ENCODE peak calls at places on chromosome 20, in seven cellular contexts. Q is neuronal stem cell, X is A549, P is sigmoid colon, Y is left ventricle myocardium inferior, O is mesendoderm, U is heart left ventricle. B is an unnamed sample.

GRCh38 chr20:25025091-25025861 is 32.7 kb downstream of the ACSS1 start:
- DNase-seq in Q (no peak), X (no peak), P (peak; percentile 52), Y (no peak), O (no peak), U (peak; percentile 15), B (no peak)

GRCh38 chr20:32521780-32522524 is 63.2 kb downstream of the NOL4L start:
- DNase-seq in Q (peak; percentile 73), X (peak; percentile 79), P (peak; percentile 80), Y (peak; percentile 49), O (peak; percentile 78), U (peak; percentile 73), B (peak; percentile 92)

GRCh38 chr20:56222945-56223344 is 25.6 kb upstream of the MC3R start:
- DNase-seq in Q (no peak), X (no peak), P (no peak), Y (no peak), O (no peak), U (no peak), B (peak; percentile 49)

GRCh38 chr20:49247792-49248191 is 28.6 kb downstream of the DDX27 start:
- DNase-seq in Q (no peak), X (no peak), P (no peak), Y (no peak), O (no peak), U (no peak), B (no peak)

GRCh38 chr20:47544240-47544639 is 42.6 kb downstream of the NCOA3 start:
- DNase-seq in Q (no peak), X (no peak), P (no peak), Y (no peak), O (no peak), U (no peak), B (no peak)

GRCh38 chr20:63686492-63687321 is 9.7 kb upstream of the TNFRSF6B start:
- DNase-seq in Q (no peak), X (no peak), P (peak; percentile 88), Y (peak; percentile 78), O (no peak), U (peak; percentile 86), B (peak; percentile 76)

GRCh38 chr20:7010584-7010983 is 243.1 kb downstream of the BMP2 start:
- DNase-seq in Q (no peak), X (no peak), P (no peak), Y (no peak), O (no peak), U (no peak), B (peak; percentile 26)

GRCh38 chr20:49595811-49596545 is 28.0 kb upstream of the PTGIS start:
- DNase-seq in Q (no peak), X (no peak), P (peak; percentile 81), Y (no peak), O (no peak), U (no peak), B (no peak)

GRCh38 chr20:48627737-48628128 is 200.1 kb downstream of the PREX1 start:
- DNase-seq in Q (no peak), X (no peak), P (no peak), Y (peak; percentile 26), O (no peak), U (no peak), B (no peak)

GRCh38 chr20:49979030-49979832 is 3.5 kb upstream of the SNAI1 start:
- DNase-seq in Q (peak; percentile 73), X (peak; percentile 77), P (no peak), Y (no peak), O (peak; percentile 85), U (peak; percentile 52), B (peak; percentile 86)

GRCh38 chr20:23033918-23034317 is 1.2 kb upstream of the SSTR4 start:
- DNase-seq in Q (no peak), X (no peak), P (no peak), Y (no peak), O (no peak), U (peak; percentile 5), B (no peak)

GRCh38 chr20:18165553-18165952 is 27.9 kb downstream of the KAT14 start:
- DNase-seq in Q (no peak), X (no peak), P (no peak), Y (no peak), O (no peak), U (no peak), B (no peak)

GRCh38 chr20:50027611-50028105 is 44.9 kb downstream of the SNAI1 start:
- DNase-seq in Q (no peak), X (peak; percentile 87), P (peak; percentile 89), Y (peak; percentile 71), O (no peak), U (peak; percentile 72), B (peak; percentile 96)

GRCh38 chr20:6164421-6165341 is 41.9 kb upstream of the FERMT1 start:
- DNase-seq in Q (no peak), X (no peak), P (no peak), Y (peak; percentile 46), O (peak; percentile 30), U (peak; percentile 29), B (no peak)

GRCh38 chr20:44465001-44465560 is 10.6 kb upstream of the TTPAL start:
- DNase-seq in Q (no peak), X (no peak), P (no peak), Y (no peak), O (no peak), U (no peak), B (no peak)

GRCh38 chr20:49790077-49790798 is 22.4 kb upstream of the SLC9A8 start:
- DNase-seq in Q (no peak), X (no peak), P (no peak), Y (peak; percentile 28), O (peak; percentile 20), U (peak; percentile 41), B (no peak)

GRCh38 chr20:59939052-59939878 is 840 bp downstream of the PPP1R3D start:
- DNase-seq in Q (no peak), X (no peak), P (peak; percentile 72), Y (peak; percentile 31), O (peak; percentile 51), U (peak; percentile 32), B (peak; percentile 41)

GRCh38 chr20:10842116-10842515 is 168.3 kb upstream of the JAG1 start:
- DNase-seq in Q (no peak), X (no peak), P (no peak), Y (no peak), O (no peak), U (no peak), B (no peak)

GRCh38 chr20:35166242-35166830 is 5.5 kb upstream of the PROCR start:
- DNase-seq in Q (no peak), X (no peak), P (no peak), Y (peak; percentile 70), O (no peak), U (peak; percentile 69), B (no peak)
- H3K27ac ChIP-seq in Q (no peak overlapping the region), X (peak overlapping the region; percentile 52), P (no peak overlapping the region), Y (peak overlapping the region; percentile 68), O (no peak overlapping the region), U (peak overlapping the region; percentile 42), B (no peak overlapping the region)

GRCh38 chr20:431012-431904 is 23.2 kb downstream of the RBCK1 start:
- DNase-seq in Q (peak; percentile 43), X (peak; percentile 94), P (no peak), Y (peak; percentile 50), O (peak; percentile 87), U (peak; percentile 46), B (peak; percentile 78)

GRCh38 chr20:427849-428657 is 20.0 kb downstream of the RBCK1 start:
- DNase-seq in Q (no peak), X (no peak), P (no peak), Y (no peak), O (no peak), U (no peak), B (no peak)

GRCh38 chr20:428658-429200 is 20.6 kb downstream of the RBCK1 start:
- DNase-seq in Q (no peak), X (no peak), P (no peak), Y (no peak), O (no peak), U (no peak), B (no peak)

GRCh38 chr20:432208-432607 is 24.1 kb downstream of the RBCK1 start:
- DNase-seq in Q (no peak), X (no peak), P (no peak), Y (no peak), O (no peak), U (no peak), B (no peak)

DNA sequence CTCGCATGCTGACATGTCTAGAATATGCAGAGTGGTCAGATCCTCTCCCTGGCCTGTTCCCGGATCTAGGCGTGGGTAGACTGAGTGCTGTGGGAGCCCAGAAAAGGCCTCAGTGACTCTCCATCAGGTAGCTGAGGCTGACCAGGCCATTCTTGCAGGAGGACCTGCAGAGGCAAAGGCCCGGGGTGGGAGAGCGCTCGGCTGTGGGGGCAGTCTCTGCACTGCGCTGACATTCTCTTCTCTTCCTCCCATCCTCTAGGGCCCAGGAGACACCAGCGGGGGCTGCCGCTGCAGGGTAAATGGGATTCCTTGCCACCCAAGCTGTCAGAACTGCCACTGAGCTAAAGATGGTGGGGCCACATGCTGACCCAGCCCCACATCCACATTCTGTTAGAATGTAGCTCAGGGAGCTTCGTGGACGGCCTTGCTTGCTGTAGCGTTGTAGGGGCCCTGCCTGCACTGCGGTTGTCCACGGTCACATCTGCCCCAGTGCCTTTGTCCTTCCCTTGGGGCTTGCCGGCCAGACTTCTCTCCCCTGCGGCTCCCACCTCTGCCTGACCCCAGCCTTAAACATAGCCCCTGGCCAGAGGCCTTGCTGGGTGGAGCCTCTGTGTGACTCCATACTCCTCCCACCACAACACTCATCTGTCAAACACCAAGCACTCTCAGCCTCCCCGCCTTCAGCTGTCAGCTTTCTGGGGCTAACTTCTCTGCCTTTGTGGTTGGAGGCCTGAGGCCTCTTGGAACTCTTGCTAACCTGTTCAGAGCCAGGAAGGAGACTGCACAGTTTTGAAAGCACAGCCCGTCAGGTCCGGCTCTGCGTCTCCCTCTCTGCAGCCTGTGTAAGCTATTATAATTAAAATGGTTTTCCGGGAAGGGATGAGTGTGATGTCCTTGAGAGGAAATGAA is 22.2 kb downstream of the RBCK1 start:
- DNase-seq in Q (no peak), X (no peak), P (no peak), Y (no peak), O (no peak), U (no peak), B (no peak)
- H3K27ac ChIP-seq in Q (no peak overlapping the region), X (peak overlapping the region; percentile 41), P (no peak overlapping the region), Y (no peak overlapping the region), O (no peak overlapping the region), U (no peak overlapping the region), B (peak overlapping the region; percentile 66)

DNA sequence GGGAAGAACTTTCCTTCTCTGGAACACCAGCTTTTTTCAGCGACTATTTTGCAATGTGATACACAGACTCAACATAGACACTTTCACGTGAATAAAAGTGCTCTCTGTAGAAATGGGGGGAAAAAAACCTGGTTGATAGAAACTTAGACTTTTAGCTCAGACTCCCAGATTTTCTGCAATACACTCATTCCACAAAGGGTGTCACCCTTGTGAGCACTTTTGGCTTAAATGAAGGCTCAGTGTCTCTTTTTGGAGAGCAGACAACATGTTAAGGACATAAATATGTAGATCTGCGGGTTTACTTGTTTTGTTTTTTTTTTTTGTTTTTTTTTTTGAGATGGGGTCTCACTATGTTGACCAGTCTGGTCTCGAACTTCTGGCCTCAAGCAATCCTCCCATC is 579.6 kb downstream of the PTPRT start:
- DNase-seq in Q (no peak), X (no peak), P (no peak), Y (no peak), O (no peak), U (no peak), B (no peak)
- H3K27ac ChIP-seq in Q (no peak overlapping the region), X (no peak overlapping the region), P (no peak overlapping the region), Y (no peak overlapping the region), O (no peak overlapping the region), U (no peak overlapping the region), B (no peak overlapping the region)

DNA sequence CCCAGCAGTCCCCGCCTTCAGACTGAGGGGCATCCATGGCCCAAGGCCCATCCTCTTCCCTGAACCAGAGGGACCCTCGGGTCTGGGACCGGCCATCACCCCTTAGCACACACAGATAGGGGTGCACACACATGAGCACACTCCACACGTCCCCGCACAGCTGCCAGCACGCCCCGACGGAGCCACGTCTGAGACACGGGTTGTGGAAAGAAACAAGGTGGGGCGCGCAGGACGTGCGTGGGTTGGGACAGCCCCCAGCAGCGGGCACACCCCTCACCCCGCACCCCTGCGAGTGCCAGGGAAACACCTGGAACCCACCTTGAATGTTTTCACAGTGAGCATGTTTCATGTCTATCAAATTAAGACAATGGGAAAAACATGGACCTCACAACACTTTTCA is 6.4 kb downstream of the GATA5 start:
- DNase-seq in Q (no peak), X (no peak), P (no peak), Y (no peak), O (no peak), U (no peak), B (no peak)
- H3K27ac ChIP-seq in Q (no peak overlapping the region), X (no peak overlapping the region), P (no peak overlapping the region), Y (no peak overlapping the region), O (no peak overlapping the region), U (no peak overlapping the region), B (no peak overlapping the region)

B was measured in RWPE1.